ENCODE peak calls at places on chromosomes 5 and 9, in six cellular contexts. L, Q, U, P, Z and C are unnamed samples.

GRCh38 chr5:107484261-107484660 is 186.5 kb downstream of the EFNA5 start:
- DNase-seq in L (no peak), Q (no peak), U (no peak), P (no peak), Z (no peak), C (no peak)

GRCh38 chr5:142551242-142552067 is 134.4 kb downstream of the FGF1 start:
- DNase-seq in L (peak), Q (peak), U (peak), P (peak), Z (peak), C (peak)

GRCh38 chr9:2623046-2623865 is 1.7 kb downstream of the VLDLR start:
- DNase-seq in L (peak), Q (peak), U (peak), P (peak), Z (no peak), C (peak)

GRCh38 chr5:180647465-180647864 is 1.9 kb downstream of the FLT4 start:
- DNase-seq in L (no peak), Q (no peak), U (no peak), P (no peak), Z (no peak), C (no peak)

GRCh38 chr9:37617837-37618236 is 25.4 kb upstream of the TOMM5 start:
- DNase-seq in L (peak), Q (no peak), U (peak), P (no peak), Z (no peak), C (peak)

GRCh38 chr5:64742821-64743220 is 25.7 kb downstream of the SREK1IP1 start:
- DNase-seq in L (peak), Q (no peak), U (no peak), P (peak), Z (no peak), C (no peak)

GRCh38 chr5:171420429-171421231 is 1.2 kb downstream of the FGF18 start:
- DNase-seq in L (peak), Q (peak), U (no peak), P (peak), Z (no peak), C (no peak)

GRCh38 chr9:88746029-88746743 is 211.2 kb downstream of the NXNL2 start:
- DNase-seq in L (peak), Q (no peak), U (no peak), P (peak), Z (no peak), C (no peak)

GRCh38 chr5:179803651-179804598 is 2.7 kb downstream of the MGAT4B start:
- DNase-seq in L (peak), Q (no peak), U (no peak), P (peak), Z (no peak), C (no peak)

GRCh38 chr5:147481376-147481775 is 28.5 kb downstream of the DPYSL3 start:
- DNase-seq in L (peak), Q (no peak), U (no peak), P (peak), Z (no peak), C (no peak)

GRCh38 chr9:94167376-94167775 is 83.1 kb downstream of the PTPDC1 start:
- DNase-seq in L (no peak), Q (no peak), U (no peak), P (no peak), Z (no peak), C (no peak)

GRCh38 chr5:114952876-114953275 is 216.8 kb downstream of the TRIM36 start:
- DNase-seq in L (no peak), Q (no peak), U (no peak), P (no peak), Z (no peak), C (no peak)

GRCh38 chr9:137866226-137867141 is 11.1 kb upstream of the CACNA1B start:
- DNase-seq in L (no peak), Q (no peak), U (no peak), P (no peak), Z (no peak), C (no peak)

GRCh38 chr5:167688731-167689130 is 602.7 kb upstream of the WWC1 start:
- DNase-seq in L (peak), Q (no peak), U (no peak), P (peak), Z (no peak), C (no peak)

GRCh38 chr9:15501179-15501578 is 9.6 kb downstream of the PSIP1 start:
- DNase-seq in L (no peak), Q (no peak), U (no peak), P (peak), Z (no peak), C (no peak)

GRCh38 chr9:27247756-27248155 is 49.2 kb downstream of the EQTN start:
- DNase-seq in L (peak), Q (peak), U (peak), P (peak), Z (peak), C (peak)

DNA sequence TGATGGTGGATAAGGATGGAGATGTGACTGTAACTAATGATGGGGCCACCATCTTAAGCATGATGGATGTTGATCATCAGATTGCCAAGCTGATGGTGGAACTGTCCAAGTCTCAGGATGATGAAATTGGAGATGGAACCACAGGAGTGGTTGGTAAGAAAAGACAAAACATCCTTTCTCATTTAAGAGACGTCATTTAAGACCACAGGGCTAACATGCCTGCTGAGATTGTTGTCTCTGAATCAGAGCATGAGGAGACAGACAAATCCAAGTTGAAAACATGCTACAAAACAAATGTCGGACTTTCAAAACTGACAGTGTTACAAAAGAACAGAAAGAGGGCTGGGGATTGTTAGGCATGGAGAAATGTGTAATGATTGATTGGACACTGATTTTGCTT is 4.6 kb downstream of the CCT5 start:
- DNase-seq in L (no peak), Q (no peak), U (no peak), P (no peak), Z (no peak), C (no peak)
- H2AFZ ChIP-seq in L (no peak), Q (no peak), U (no peak), P (no peak), Z (no peak), C (no peak)

GRCh38 chr9:111190352-111190751 is 139.7 kb downstream of the OR2K2 start:
- DNase-seq in L (peak), Q (no peak), U (no peak), P (no peak), Z (no peak), C (no peak)
- H4K91ac ChIP-seq in L (no peak), Q (no peak), U (no peak), P (no peak), Z (no peak), C (no peak)

GRCh38 chr9:133991211-133991921 is 758 bp downstream of the VAV2 start:
- DNase-seq in L (no peak), Q (no peak), U (peak), P (no peak), Z (no peak), C (no peak)
- H2AFZ ChIP-seq in L (peak), Q (no peak), U (peak), P (no peak), Z (no peak), C (peak)

DNA sequence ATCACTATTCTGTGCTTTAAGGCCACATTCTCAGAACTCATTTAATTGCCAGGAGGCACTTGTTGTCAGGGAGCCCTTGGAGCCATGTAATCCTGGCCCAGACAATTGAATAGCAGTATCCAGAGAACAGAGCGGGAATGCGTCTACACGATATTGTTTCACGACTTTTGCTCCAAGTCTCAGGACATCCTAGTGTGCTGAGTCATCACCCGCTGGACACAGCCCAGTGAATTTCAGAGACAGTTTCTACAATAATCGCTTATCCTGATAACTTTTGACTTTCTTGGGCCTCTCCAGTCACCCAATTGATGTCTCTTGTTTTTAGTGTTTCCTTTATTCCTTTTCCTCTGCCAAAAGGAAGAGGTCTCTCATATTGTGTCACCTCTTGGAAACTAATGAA is 230.5 kb downstream of the TENT4A start:
- DNase-seq in L (no peak), Q (no peak), U (peak), P (no peak), Z (no peak), C (no peak)
- H4K91ac ChIP-seq in L (no peak), Q (no peak), U (no peak), P (no peak), Z (no peak), C (no peak)

GRCh38 chr5:174166231-174167079 is 120.9 kb downstream of the NSG2 start:
- DNase-seq in L (no peak), Q (no peak), U (no peak), P (no peak), Z (no peak), C (no peak)

GRCh38 chr5:174172104-174172965 is 126.8 kb downstream of the NSG2 start:
- DNase-seq in L (no peak), Q (peak), U (no peak), P (no peak), Z (no peak), C (peak)

GRCh38 chr5:174165406-174165805 is 119.9 kb downstream of the NSG2 start:
- DNase-seq in L (no peak), Q (no peak), U (no peak), P (no peak), Z (no peak), C (no peak)

GRCh38 chr5:174167080-174167910 is 121.8 kb downstream of the NSG2 start:
- DNase-seq in L (no peak), Q (no peak), U (no peak), P (no peak), Z (no peak), C (no peak)
- H2AFZ ChIP-seq in L (no peak), Q (no peak), U (no peak), P (no peak), Z (no peak), C (no peak)

GRCh38 chr9:19456996-19457693 is 48.3 kb downstream of the ACER2 start:
- DNase-seq in L (peak), Q (peak), U (peak), P (peak), Z (peak), C (peak)
- H4K91ac ChIP-seq in L (no peak), Q (no peak), U (no peak), P (no peak), Z (peak), C (no peak)

GRCh38 chr9:76230961-76231360 is 163.3 kb downstream of the RFK start:
- DNase-seq in L (peak), Q (no peak), U (no peak), P (no peak), Z (no peak), C (no peak)
- H2AFZ ChIP-seq in L (no peak), Q (no peak), U (no peak), P (no peak), Z (no peak), C (no peak)

GRCh38 chr9:68555416-68555815 is 14.7 kb upstream of the TMEM252 start:
- DNase-seq in L (no peak), Q (no peak), U (no peak), P (no peak), Z (no peak), C (peak)
- H4K91ac ChIP-seq in L (no peak), Q (no peak), U (no peak), P (no peak), Z (no peak), C (no peak)